ENCODE peak calls at places on chromosomes 5 and 9, in eight cellular contexts. One of them, this sample, is unnamed.
A peak's percentile ranks its signal among the peaks of the same experiment; 100 is the strongest.

GRCh38 chr5:138701678-138702077 is 51.5 kb upstream of the CTNNA1 start:
- DNase-seq in GM23248: no peak
- DNase-seq in CD4-positive, alpha-beta memory T cell: no peak
- DNase-seq in OCI-LY7: no peak
- DNase-seq in kidney: no peak
- DNase-seq in CD8-positive, alpha-beta T cell: no peak
- DNase-seq in mesendoderm: no peak
- DNase-seq in endodermal cell: no peak
- DNase-seq in this sample: no peak

GRCh38 chr5:173923236-173924104 is 35.3 kb downstream of the CPEB4 start:
- DNase-seq in kidney: no peak
- DNase-seq in GM23248: peak; percentile 45
- DNase-seq in mesendoderm: no peak
- DNase-seq in endodermal cell: no peak
- DNase-seq in CD4-positive, alpha-beta memory T cell: no peak
- DNase-seq in OCI-LY7: peak; percentile 37
- DNase-seq in CD8-positive, alpha-beta T cell: no peak
- DNase-seq in this sample: no peak

GRCh38 chr5:126354012-126354856 is 69.0 kb upstream of the GRAMD2B start:
- DNase-seq in mesendoderm: peak; percentile 47
- DNase-seq in OCI-LY7: peak; percentile 46
- DNase-seq in GM23248: peak; percentile 96
- DNase-seq in CD8-positive, alpha-beta T cell: no peak
- DNase-seq in kidney: no peak
- DNase-seq in CD4-positive, alpha-beta memory T cell: no peak
- DNase-seq in endodermal cell: no peak
- DNase-seq in this sample: no peak

GRCh38 chr9:71937070-71937625 is 25.7 kb downstream of the C9orf85 start:
- DNase-seq in CD8-positive, alpha-beta T cell: no peak
- DNase-seq in endodermal cell: no peak
- DNase-seq in OCI-LY7: no peak
- DNase-seq in mesendoderm: no peak
- DNase-seq in CD4-positive, alpha-beta memory T cell: no peak
- DNase-seq in GM23248: no peak
- DNase-seq in kidney: no peak
- DNase-seq in this sample: no peak

GRCh38 chr9:121634800-121635261 is 16.6 kb upstream of the DAB2IP start:
- DNase-seq in CD4-positive, alpha-beta memory T cell: no peak
- DNase-seq in GM23248: peak; percentile 30
- DNase-seq in CD8-positive, alpha-beta T cell: no peak
- DNase-seq in kidney: no peak
- DNase-seq in mesendoderm: peak; percentile 72
- DNase-seq in OCI-LY7: peak; percentile 14
- DNase-seq in endodermal cell: peak; percentile 90
- DNase-seq in this sample: no peak

GRCh38 chr5:171155621-171156020 is 153.4 kb upstream of the TLX3 start:
- DNase-seq in endodermal cell: no peak
- DNase-seq in OCI-LY7: no peak
- DNase-seq in CD4-positive, alpha-beta memory T cell: no peak
- DNase-seq in GM23248: peak; percentile 48
- DNase-seq in kidney: no peak
- DNase-seq in CD8-positive, alpha-beta T cell: no peak
- DNase-seq in mesendoderm: no peak
- DNase-seq in this sample: no peak

GRCh38 chr5:91243286-91243685 is 139.8 kb downstream of the ARRDC3 start:
- DNase-seq in GM23248: no peak
- DNase-seq in kidney: no peak
- DNase-seq in mesendoderm: no peak
- DNase-seq in CD4-positive, alpha-beta memory T cell: no peak
- DNase-seq in OCI-LY7: no peak
- DNase-seq in endodermal cell: no peak
- DNase-seq in CD8-positive, alpha-beta T cell: no peak
- DNase-seq in this sample: no peak

GRCh38 chr9:137520614-137521404 is 29.4 kb downstream of the PNPLA7 start:
- DNase-seq in OCI-LY7: no peak
- DNase-seq in endodermal cell: no peak
- DNase-seq in GM23248: no peak
- DNase-seq in kidney: peak; percentile 68
- DNase-seq in mesendoderm: no peak
- DNase-seq in CD8-positive, alpha-beta T cell: no peak
- DNase-seq in CD4-positive, alpha-beta memory T cell: no peak
- DNase-seq in this sample: no peak

GRCh38 chr5:17443333-17444125 is 54.5 kb upstream of the TAF11L2 start:
- DNase-seq in mesendoderm: peak; percentile 27
- DNase-seq in CD8-positive, alpha-beta T cell: no peak
- DNase-seq in CD4-positive, alpha-beta memory T cell: peak; percentile 19
- DNase-seq in kidney: no peak
- DNase-seq in OCI-LY7: no peak
- DNase-seq in GM23248: no peak
- DNase-seq in endodermal cell: peak; percentile 55
- DNase-seq in this sample: no peak

GRCh38 chr9:78289474-78289873 is 7.5 kb upstream of the PSAT1 start:
- DNase-seq in CD8-positive, alpha-beta T cell: no peak
- DNase-seq in mesendoderm: no peak
- DNase-seq in OCI-LY7: no peak
- DNase-seq in GM23248: no peak
- DNase-seq in kidney: no peak
- DNase-seq in CD4-positive, alpha-beta memory T cell: no peak
- DNase-seq in endodermal cell: no peak
- DNase-seq in this sample: no peak

GRCh38 chr9:71025728-71026127 is 95.7 kb downstream of the TRPM3 start:
- DNase-seq in OCI-LY7: no peak
- DNase-seq in endodermal cell: no peak
- DNase-seq in mesendoderm: no peak
- DNase-seq in CD4-positive, alpha-beta memory T cell: no peak
- DNase-seq in CD8-positive, alpha-beta T cell: no peak
- DNase-seq in kidney: peak; percentile 14
- DNase-seq in GM23248: no peak
- DNase-seq in this sample: no peak

GRCh38 chr9:362936-363335 is 148.3 kb downstream of the DOCK8 start:
- DNase-seq in GM23248: no peak
- DNase-seq in CD8-positive, alpha-beta T cell: no peak
- DNase-seq in CD4-positive, alpha-beta memory T cell: no peak
- DNase-seq in kidney: no peak
- DNase-seq in endodermal cell: no peak
- DNase-seq in OCI-LY7: no peak
- DNase-seq in mesendoderm: no peak
- DNase-seq in this sample: no peak

GRCh38 chr9:21110708-21111576 is 30.7 kb downstream of the IFNW1 start:
- DNase-seq in endodermal cell: no peak
- DNase-seq in kidney: no peak
- DNase-seq in CD4-positive, alpha-beta memory T cell: peak; percentile 43
- DNase-seq in GM23248: peak; percentile 68
- DNase-seq in CD8-positive, alpha-beta T cell: no peak
- DNase-seq in OCI-LY7: peak; percentile 78
- DNase-seq in mesendoderm: peak; percentile 85
- DNase-seq in this sample: no peak

GRCh38 chr5:135251099-135251498 is 147.9 kb downstream of the MACROH2A1 start:
- DNase-seq in kidney: no peak
- DNase-seq in CD8-positive, alpha-beta T cell: no peak
- DNase-seq in mesendoderm: no peak
- DNase-seq in endodermal cell: peak; percentile 11
- DNase-seq in GM23248: no peak
- DNase-seq in CD4-positive, alpha-beta memory T cell: no peak
- DNase-seq in OCI-LY7: no peak
- DNase-seq in this sample: peak; percentile 47

GRCh38 chr5:91101777-91102379 is 281.2 kb downstream of the ARRDC3 start:
- DNase-seq in CD8-positive, alpha-beta T cell: no peak
- DNase-seq in OCI-LY7: peak; percentile 56
- DNase-seq in CD4-positive, alpha-beta memory T cell: peak; percentile 49
- DNase-seq in mesendoderm: peak; percentile 86
- DNase-seq in GM23248: peak; percentile 88
- DNase-seq in endodermal cell: peak; percentile 84
- DNase-seq in kidney: peak; percentile 80
- DNase-seq in this sample: peak; percentile 83

GRCh38 chr5:74580729-74581110 is 59.8 kb downstream of the ENC1 start:
- DNase-seq in GM23248: no peak
- DNase-seq in mesendoderm: no peak
- DNase-seq in OCI-LY7: no peak
- DNase-seq in endodermal cell: no peak
- DNase-seq in CD8-positive, alpha-beta T cell: no peak
- DNase-seq in kidney: no peak
- DNase-seq in CD4-positive, alpha-beta memory T cell: no peak
- DNase-seq in this sample: no peak

GRCh38 chr5:74576941-74577456 is 63.5 kb downstream of the ENC1 start:
- DNase-seq in CD4-positive, alpha-beta memory T cell: no peak
- DNase-seq in mesendoderm: peak; percentile 20
- DNase-seq in CD8-positive, alpha-beta T cell: no peak
- DNase-seq in OCI-LY7: peak; percentile 34
- DNase-seq in GM23248: peak; percentile 75
- DNase-seq in kidney: no peak
- DNase-seq in endodermal cell: no peak
- DNase-seq in this sample: no peak

GRCh38 chr5:74579215-74579614 is 61.3 kb downstream of the ENC1 start:
- DNase-seq in CD4-positive, alpha-beta memory T cell: peak; percentile 83
- DNase-seq in endodermal cell: peak; percentile 19
- DNase-seq in kidney: no peak
- DNase-seq in mesendoderm: no peak
- DNase-seq in CD8-positive, alpha-beta T cell: no peak
- DNase-seq in GM23248: no peak
- DNase-seq in OCI-LY7: no peak
- DNase-seq in this sample: no peak

GRCh38 chr5:74578356-74579044 is 62.0 kb downstream of the ENC1 start:
- DNase-seq in OCI-LY7: no peak
- DNase-seq in mesendoderm: no peak
- DNase-seq in endodermal cell: peak; percentile 26
- DNase-seq in CD8-positive, alpha-beta T cell: no peak
- DNase-seq in GM23248: no peak
- DNase-seq in kidney: no peak
- DNase-seq in CD4-positive, alpha-beta memory T cell: no peak
- DNase-seq in this sample: no peak

DNA sequence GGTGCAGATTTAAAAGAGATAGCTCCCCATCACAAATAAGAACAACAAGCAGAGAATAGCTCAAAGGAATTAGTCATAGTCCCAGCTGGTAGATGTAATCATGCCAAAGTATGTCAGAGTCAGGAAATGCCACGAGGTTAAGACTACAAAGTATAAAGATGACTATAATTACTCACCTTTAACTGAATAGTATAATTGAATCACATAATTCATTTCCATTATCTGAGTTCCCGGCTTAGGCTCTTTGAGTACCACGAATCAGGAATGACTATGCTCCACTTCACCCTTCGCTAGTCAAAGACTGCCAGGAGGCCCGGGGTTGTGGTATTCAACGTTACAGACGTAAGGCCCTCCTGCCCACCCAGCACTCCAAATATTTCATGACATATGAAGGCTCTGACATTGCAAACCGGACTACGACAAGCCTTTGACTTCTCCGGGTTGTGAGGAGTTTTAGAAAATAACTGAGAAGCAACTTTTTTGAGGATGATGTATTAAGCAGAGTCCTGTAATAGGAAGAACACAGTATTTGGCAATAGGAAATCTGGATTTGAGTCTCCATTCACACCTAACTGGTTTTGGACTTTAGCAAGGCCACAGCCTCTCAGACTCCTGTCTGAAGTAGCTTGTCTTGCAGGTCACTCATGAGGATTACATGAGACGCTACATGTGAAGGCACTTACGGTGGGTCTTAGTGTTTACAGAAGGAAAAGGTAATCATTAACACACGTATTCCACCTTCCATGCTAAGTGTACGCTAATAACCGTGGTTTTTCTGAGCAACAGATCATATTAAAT is 64.6 kb downstream of the ENC1 start:
- DNase-seq in CD4-positive, alpha-beta memory T cell: no peak
- DNase-seq in endodermal cell: no peak
- DNase-seq in GM23248: peak; percentile 88
- DNase-seq in CD8-positive, alpha-beta T cell: no peak
- DNase-seq in kidney: no peak
- DNase-seq in mesendoderm: no peak
- DNase-seq in OCI-LY7: no peak
- DNase-seq in this sample: no peak
- H3K27ac ChIP-seq in CD4-positive, alpha-beta memory T cell: no peak overlapping the region
- H3K27ac ChIP-seq in endodermal cell: no peak overlapping the region
- H3K27ac ChIP-seq in GM23248: peak overlapping the region; percentile 37
- H3K27ac ChIP-seq in CD8-positive, alpha-beta T cell: no peak overlapping the region
- H3K27ac ChIP-seq in kidney: peak overlapping the region; percentile 14
- H3K27ac ChIP-seq in mesendoderm: no peak overlapping the region
- H3K27ac ChIP-seq in OCI-LY7: no peak overlapping the region
- H3K27ac ChIP-seq in this sample: peak overlapping the region; percentile 48

GRCh38 chr9:124780060-124780756 is 3.3 kb downstream of the OLFML2A start:
- DNase-seq in mesendoderm: no peak
- DNase-seq in OCI-LY7: no peak
- DNase-seq in GM23248: peak; percentile 30
- DNase-seq in CD8-positive, alpha-beta T cell: no peak
- DNase-seq in endodermal cell: peak; percentile 63
- DNase-seq in kidney: peak; percentile 22
- DNase-seq in CD4-positive, alpha-beta memory T cell: no peak
- DNase-seq in this sample: peak; percentile 65
- H3K4me3 ChIP-seq in mesendoderm: no peak overlapping the region
- H3K4me3 ChIP-seq in OCI-LY7: no peak overlapping the region
- H3K4me3 ChIP-seq in GM23248: peak overlapping the region; percentile 8
- H3K4me3 ChIP-seq in CD8-positive, alpha-beta T cell: no peak overlapping the region
- H3K4me3 ChIP-seq in endodermal cell: no peak overlapping the region
- H3K4me3 ChIP-seq in kidney: no peak overlapping the region
- H3K4me3 ChIP-seq in CD4-positive, alpha-beta memory T cell: no peak overlapping the region
- H3K4me3 ChIP-seq in this sample: no peak overlapping the region

DNA sequence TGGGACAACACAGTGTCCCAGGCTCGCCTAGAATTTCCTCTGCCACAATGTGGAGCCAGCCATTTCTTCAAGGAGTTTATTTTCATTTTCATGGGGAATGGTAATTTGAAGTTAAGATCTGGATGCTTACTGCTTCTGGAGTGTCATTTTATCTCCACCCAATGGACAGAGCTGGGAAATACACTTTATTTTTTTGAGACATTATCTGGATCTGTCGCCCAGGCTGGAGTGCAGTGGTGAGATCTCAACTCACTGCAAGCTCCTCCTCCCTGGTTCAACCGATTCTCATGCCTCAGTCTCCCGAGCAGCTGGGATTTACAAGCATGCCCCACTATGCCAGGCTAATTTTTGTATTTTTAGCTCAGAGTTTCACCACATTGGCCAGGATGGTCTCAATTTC is 12.7 kb upstream of the THG1L start:
- DNase-seq in CD8-positive, alpha-beta T cell: no peak
- DNase-seq in kidney: no peak
- DNase-seq in GM23248: peak; percentile 73
- DNase-seq in endodermal cell: peak; percentile 60
- DNase-seq in OCI-LY7: peak; percentile 70
- DNase-seq in mesendoderm: peak; percentile 75
- DNase-seq in CD4-positive, alpha-beta memory T cell: peak; percentile 37
- DNase-seq in this sample: no peak
- H3K27ac ChIP-seq in CD8-positive, alpha-beta T cell: no peak overlapping the region
- H3K27ac ChIP-seq in kidney: no peak overlapping the region
- H3K27ac ChIP-seq in GM23248: no peak overlapping the region
- H3K27ac ChIP-seq in endodermal cell: no peak overlapping the region
- H3K27ac ChIP-seq in OCI-LY7: no peak overlapping the region
- H3K27ac ChIP-seq in mesendoderm: no peak overlapping the region
- H3K27ac ChIP-seq in CD4-positive, alpha-beta memory T cell: no peak overlapping the region
- H3K27ac ChIP-seq in this sample: no peak overlapping the region

DNA sequence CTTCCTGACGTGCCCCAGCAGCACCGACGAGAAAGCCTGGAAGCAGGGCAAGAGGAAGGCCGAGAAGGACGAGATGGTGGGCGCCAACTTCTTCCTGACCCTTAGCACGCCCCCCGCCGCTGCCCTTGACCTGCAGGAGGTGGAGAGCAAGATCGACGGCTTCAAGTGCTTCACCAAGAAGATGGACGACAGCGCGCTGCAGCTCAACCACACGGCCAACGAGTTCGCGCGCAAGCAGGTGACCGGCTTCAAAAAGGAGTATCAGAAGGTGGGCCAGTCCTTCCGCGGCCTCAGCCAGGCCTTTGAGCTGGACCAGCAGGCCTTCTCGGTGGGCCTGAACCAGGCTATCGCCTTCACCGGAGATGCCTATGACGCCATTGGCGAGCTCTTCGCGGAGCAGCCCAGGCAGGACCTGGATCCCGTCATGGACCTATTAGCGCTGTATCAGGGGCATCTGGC is 1.6 kb downstream of the SNX18 start:
- DNase-seq in CD4-positive, alpha-beta memory T cell: peak; percentile 33
- DNase-seq in OCI-LY7: no peak
- DNase-seq in endodermal cell: no peak
- DNase-seq in kidney: peak; percentile 80
- DNase-seq in GM23248: peak; percentile 55
- DNase-seq in mesendoderm: no peak
- DNase-seq in CD8-positive, alpha-beta T cell: no peak
- DNase-seq in this sample: no peak
- H3K4me3 ChIP-seq in CD4-positive, alpha-beta memory T cell: peak overlapping the region; percentile 62
- H3K4me3 ChIP-seq in OCI-LY7: peak overlapping the region; percentile 55
- H3K4me3 ChIP-seq in endodermal cell: peak overlapping the region; percentile 90
- H3K4me3 ChIP-seq in kidney: peak overlapping the region; percentile 60
- H3K4me3 ChIP-seq in GM23248: peak overlapping the region; percentile 98
- H3K4me3 ChIP-seq in mesendoderm: peak overlapping the region; percentile 82
- H3K4me3 ChIP-seq in CD8-positive, alpha-beta T cell: peak overlapping the region; percentile 76
- H3K4me3 ChIP-seq in this sample: peak overlapping the region; percentile 92

This sample was measured in right atrium auricular region.